ENCODE peak calls at places on chromosome 5, in six cellular contexts. One of them, this sample, is unnamed. For H3K4me1, the result is how much of the 10 kb centered on the place peaks cover.

GRCh38 chr5:56818409-56819026 is 3.2 kb downstream of the MAP3K1 start:
- DNase-seq in fibroblast of lung: peak
- DNase-seq in colonic mucosa: no peak
- DNase-seq in mammary epithelial cell: peak
- DNase-seq in DND-41: no peak
- DNase-seq in endodermal cell: no peak
- DNase-seq in this sample: no peak

GRCh38 chr5:179192891-179193470 is 132.8 kb downstream of the ZNF354C start:
- DNase-seq in fibroblast of lung: no peak
- DNase-seq in colonic mucosa: no peak
- DNase-seq in mammary epithelial cell: no peak
- DNase-seq in DND-41: no peak
- DNase-seq in endodermal cell: no peak
- DNase-seq in this sample: no peak

GRCh38 chr5:143923634-143924265 is 111.8 kb downstream of the HMHB1 start:
- DNase-seq in fibroblast of lung: peak
- DNase-seq in colonic mucosa: no peak
- DNase-seq in mammary epithelial cell: peak
- DNase-seq in DND-41: no peak
- DNase-seq in endodermal cell: no peak
- DNase-seq in this sample: peak

GRCh38 chr5:91219141-91219802 is 163.8 kb downstream of the ARRDC3 start:
- DNase-seq in fibroblast of lung: peak
- DNase-seq in colonic mucosa: peak
- DNase-seq in mammary epithelial cell: peak
- DNase-seq in DND-41: no peak
- DNase-seq in endodermal cell: no peak
- DNase-seq in this sample: peak

GRCh38 chr5:132150565-132150964 is 77.0 kb downstream of the CSF2 start:
- DNase-seq in fibroblast of lung: no peak
- DNase-seq in colonic mucosa: no peak
- DNase-seq in mammary epithelial cell: no peak
- DNase-seq in DND-41: no peak
- DNase-seq in endodermal cell: no peak
- DNase-seq in this sample: no peak

GRCh38 chr5:133831506-133832224 is 136.8 kb downstream of the C5orf15 start:
- DNase-seq in fibroblast of lung: no peak
- DNase-seq in colonic mucosa: no peak
- DNase-seq in mammary epithelial cell: peak
- DNase-seq in DND-41: no peak
- DNase-seq in endodermal cell: peak
- DNase-seq in this sample: no peak

GRCh38 chr5:134026521-134027202 is 21.9 kb upstream of the VDAC1 start:
- DNase-seq in fibroblast of lung: peak
- DNase-seq in colonic mucosa: peak
- DNase-seq in mammary epithelial cell: peak
- DNase-seq in DND-41: peak
- DNase-seq in endodermal cell: peak
- DNase-seq in this sample: no peak

GRCh38 chr5:79642210-79642609 is 30.0 kb downstream of the TENT2 start:
- DNase-seq in fibroblast of lung: peak
- DNase-seq in colonic mucosa: no peak
- DNase-seq in mammary epithelial cell: no peak
- DNase-seq in DND-41: no peak
- DNase-seq in endodermal cell: no peak
- DNase-seq in this sample: no peak

GRCh38 chr5:96935556-96936430 is at the start of gene LNPEP:
- DNase-seq in fibroblast of lung: peak
- DNase-seq in colonic mucosa: peak
- DNase-seq in mammary epithelial cell: peak
- DNase-seq in DND-41: peak
- DNase-seq in endodermal cell: peak
- DNase-seq in this sample: peak

GRCh38 chr5:132661231-132662003 is 3.4 kb downstream of the IL13 start:
- DNase-seq in fibroblast of lung: no peak
- DNase-seq in colonic mucosa: no peak
- DNase-seq in mammary epithelial cell: no peak
- DNase-seq in DND-41: no peak
- DNase-seq in endodermal cell: no peak
- DNase-seq in this sample: no peak

GRCh38 chr5:38375423-38375822 is 117.1 kb downstream of the EGFLAM start:
- DNase-seq in fibroblast of lung: no peak
- DNase-seq in colonic mucosa: no peak
- DNase-seq in mammary epithelial cell: no peak
- DNase-seq in DND-41: no peak
- DNase-seq in endodermal cell: no peak
- DNase-seq in this sample: no peak

GRCh38 chr5:150505816-150506215 is 2.1 kb upstream of the NDST1 start:
- DNase-seq in fibroblast of lung: no peak
- DNase-seq in colonic mucosa: no peak
- DNase-seq in mammary epithelial cell: no peak
- DNase-seq in DND-41: no peak
- DNase-seq in endodermal cell: no peak
- DNase-seq in this sample: peak
- H3K9ac ChIP-seq in fibroblast of lung: no peak
- H3K9ac ChIP-seq in colonic mucosa: no peak
- H3K9ac ChIP-seq in mammary epithelial cell: no peak
- H3K9ac ChIP-seq in DND-41: no peak
- H3K9ac ChIP-seq in endodermal cell: no peak
- H3K9ac ChIP-seq in this sample: no peak

DNA sequence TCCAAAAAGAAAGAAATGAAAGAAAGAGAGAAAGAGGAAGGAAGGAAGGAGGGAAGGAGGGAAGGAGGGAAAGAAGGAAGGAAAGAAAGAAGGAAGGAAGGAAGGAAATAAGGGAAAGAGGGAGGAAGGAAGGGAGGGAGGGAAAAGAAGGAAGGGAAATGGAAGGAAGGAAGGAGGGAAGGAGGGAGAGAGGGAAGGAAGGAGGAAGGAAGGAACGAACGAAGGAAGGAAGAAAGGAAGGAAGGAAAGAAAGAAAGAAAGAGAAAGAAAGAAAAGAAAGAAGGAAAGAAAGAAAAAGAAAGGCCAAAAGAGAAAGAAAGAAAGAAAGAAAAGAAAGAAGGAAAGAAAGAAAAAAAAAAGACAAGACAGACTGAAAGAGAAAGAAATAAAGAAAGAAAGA is 263.9 kb upstream of the ATP10B start:
- DNase-seq in fibroblast of lung: no peak
- DNase-seq in colonic mucosa: no peak
- DNase-seq in mammary epithelial cell: no peak
- DNase-seq in DND-41: no peak
- DNase-seq in endodermal cell: no peak
- DNase-seq in this sample: no peak
- H3K4me1 ChIP-seq in fibroblast of lung: under half
- H3K4me1 ChIP-seq in colonic mucosa: under half
- H3K4me1 ChIP-seq in mammary epithelial cell: under half
- H3K4me1 ChIP-seq in DND-41: under half
- H3K4me1 ChIP-seq in endodermal cell: under half
- H3K4me1 ChIP-seq in this sample: under half

DNA sequence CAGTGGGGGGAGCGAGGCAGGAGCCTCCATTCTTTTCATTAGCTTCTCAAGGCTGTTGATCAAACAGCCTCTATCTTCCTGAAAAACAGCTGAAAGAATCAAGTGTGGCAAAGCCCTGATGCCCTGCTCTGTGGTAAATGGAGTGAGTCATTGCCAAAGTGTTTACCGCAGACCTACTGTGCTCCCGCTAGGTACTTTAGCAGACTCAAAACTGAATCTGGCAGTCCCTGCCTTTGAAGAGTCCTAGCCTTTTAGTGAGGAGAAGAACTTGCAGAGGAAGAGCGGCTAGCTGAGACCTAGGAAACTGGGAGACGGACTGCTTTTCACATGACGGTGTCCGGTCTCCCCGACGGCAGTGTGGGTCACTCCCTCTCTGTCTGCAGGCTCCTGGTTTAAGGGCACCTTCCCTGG is 3.3 kb downstream of the ANKRD33B start:
- DNase-seq in fibroblast of lung: no peak
- DNase-seq in colonic mucosa: no peak
- DNase-seq in mammary epithelial cell: no peak
- DNase-seq in DND-41: no peak
- DNase-seq in endodermal cell: peak
- DNase-seq in this sample: no peak
- H3K4me3 ChIP-seq in fibroblast of lung: no peak
- H3K4me3 ChIP-seq in colonic mucosa: no peak
- H3K4me3 ChIP-seq in mammary epithelial cell: no peak
- H3K4me3 ChIP-seq in DND-41: peak
- H3K4me3 ChIP-seq in endodermal cell: peak
- H3K4me3 ChIP-seq in this sample: no peak

DNA sequence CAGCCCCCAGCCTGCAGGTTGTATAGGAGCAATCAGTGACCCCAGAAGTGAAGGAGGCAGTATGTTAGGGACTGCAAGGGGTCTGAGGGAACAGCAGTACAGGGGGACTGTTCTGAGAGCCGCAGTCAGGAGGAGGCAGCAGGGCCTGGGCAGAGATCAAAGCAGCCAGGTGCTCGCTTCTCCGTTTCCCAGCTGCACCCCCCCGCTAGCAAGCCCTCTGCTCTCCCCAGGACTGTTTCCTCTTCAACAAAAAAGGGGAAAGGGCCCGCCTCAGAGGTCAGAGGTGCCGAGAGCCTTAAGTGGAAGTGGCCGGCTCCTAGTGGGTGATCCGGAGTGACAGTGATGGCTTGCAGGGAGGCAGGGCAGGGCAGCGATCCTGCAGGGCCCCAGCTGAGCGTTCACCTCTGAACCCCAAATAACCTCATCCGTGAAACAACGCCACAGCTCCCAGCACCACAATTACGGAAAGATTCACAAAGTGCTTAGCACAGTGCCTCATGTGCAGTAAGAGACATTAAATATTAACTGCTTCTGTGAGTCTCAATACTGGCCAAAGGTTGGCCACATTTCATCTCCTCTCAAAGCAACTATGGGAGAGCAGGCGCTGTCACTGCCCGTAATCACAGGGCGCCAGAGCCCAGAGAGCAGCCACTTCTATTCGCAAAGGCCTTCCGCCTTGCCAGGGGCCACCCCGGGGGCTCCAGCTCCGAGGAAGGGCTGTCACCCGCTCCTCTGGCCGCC is 8.0 kb downstream of the CLPTM1L start:
- DNase-seq in fibroblast of lung: no peak
- DNase-seq in colonic mucosa: no peak
- DNase-seq in mammary epithelial cell: no peak
- DNase-seq in DND-41: no peak
- DNase-seq in endodermal cell: no peak
- DNase-seq in this sample: no peak
- H3K9ac ChIP-seq in fibroblast of lung: no peak
- H3K9ac ChIP-seq in colonic mucosa: no peak
- H3K9ac ChIP-seq in mammary epithelial cell: no peak
- H3K9ac ChIP-seq in DND-41: no peak
- H3K9ac ChIP-seq in endodermal cell: no peak
- H3K9ac ChIP-seq in this sample: no peak

GRCh38 chr5:16913840-16914435 is 22.1 kb downstream of the MYO10 start:
- DNase-seq in fibroblast of lung: no peak
- DNase-seq in colonic mucosa: peak
- DNase-seq in mammary epithelial cell: no peak
- DNase-seq in DND-41: no peak
- DNase-seq in endodermal cell: no peak
- DNase-seq in this sample: no peak
- H3K4me1 ChIP-seq in fibroblast of lung: under half
- H3K4me1 ChIP-seq in colonic mucosa: under half
- H3K4me1 ChIP-seq in mammary epithelial cell: half or more
- H3K4me1 ChIP-seq in DND-41: under half
- H3K4me1 ChIP-seq in endodermal cell: under half
- H3K4me1 ChIP-seq in this sample: under half

DNA sequence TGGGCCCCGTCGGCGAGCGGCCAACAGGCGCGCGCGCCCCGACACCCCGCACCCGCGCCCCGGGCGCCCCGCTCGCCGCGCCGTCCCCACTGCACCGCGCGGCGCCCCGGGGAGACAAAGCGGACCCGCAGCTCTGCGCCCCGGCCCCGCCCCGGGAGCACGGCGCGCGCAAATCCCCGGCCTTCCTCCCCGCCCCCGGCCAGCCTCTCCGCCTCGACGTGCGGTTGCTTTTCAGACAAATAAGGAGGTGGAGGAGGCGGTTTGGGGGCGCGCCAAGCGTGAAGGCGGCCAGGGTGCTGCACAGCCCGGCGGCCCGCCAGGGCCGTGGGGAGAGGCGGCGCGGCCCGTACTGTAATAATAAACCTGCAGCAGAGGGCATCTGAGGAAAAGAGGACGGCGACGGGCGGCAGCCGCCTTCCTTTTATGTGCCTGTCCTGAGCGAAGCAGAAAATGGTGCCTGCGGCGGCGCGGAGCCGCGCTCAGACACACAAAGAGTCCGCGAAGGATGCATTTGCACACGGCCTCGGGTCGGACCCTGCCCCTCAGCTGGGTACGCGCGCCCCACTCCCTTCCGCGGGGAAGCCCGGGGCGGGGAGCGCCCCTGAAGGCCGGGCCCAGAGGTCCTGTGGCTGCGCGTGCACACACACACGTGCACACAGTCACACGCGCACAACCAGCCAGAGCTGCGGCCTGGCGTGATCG is 739 bp upstream of the NREP start:
- DNase-seq in fibroblast of lung: peak
- DNase-seq in colonic mucosa: peak
- DNase-seq in mammary epithelial cell: peak
- DNase-seq in DND-41: peak
- DNase-seq in endodermal cell: peak
- DNase-seq in this sample: peak
- H3K4me3 ChIP-seq in fibroblast of lung: peak
- H3K4me3 ChIP-seq in colonic mucosa: peak
- H3K4me3 ChIP-seq in mammary epithelial cell: peak
- H3K4me3 ChIP-seq in DND-41: peak
- H3K4me3 ChIP-seq in endodermal cell: peak
- H3K4me3 ChIP-seq in this sample: peak

DNA sequence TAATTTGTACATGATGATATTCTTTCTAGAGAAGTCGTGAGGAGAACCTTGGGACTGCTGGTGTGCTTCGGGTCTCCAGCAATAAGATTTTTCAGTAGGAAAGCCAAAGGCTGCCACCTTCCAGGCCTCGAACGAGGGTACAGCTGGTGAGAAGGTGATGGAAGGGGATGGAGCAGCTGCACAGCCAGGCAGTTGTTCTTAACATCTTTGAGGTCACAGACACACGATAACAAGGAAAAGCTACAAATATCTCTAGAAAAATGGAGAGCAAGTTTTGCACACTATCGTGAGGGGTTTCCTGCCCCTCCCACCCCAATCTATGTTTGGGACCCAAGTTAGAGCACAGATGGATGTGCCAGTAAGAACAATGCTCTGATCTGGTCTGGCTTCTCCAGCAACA is 6.8 kb upstream of the IL7R start:
- DNase-seq in fibroblast of lung: no peak
- DNase-seq in colonic mucosa: no peak
- DNase-seq in mammary epithelial cell: no peak
- DNase-seq in DND-41: peak
- DNase-seq in endodermal cell: no peak
- DNase-seq in this sample: no peak
- H3K9ac ChIP-seq in fibroblast of lung: no peak
- H3K9ac ChIP-seq in colonic mucosa: no peak
- H3K9ac ChIP-seq in mammary epithelial cell: no peak
- H3K9ac ChIP-seq in DND-41: no peak
- H3K9ac ChIP-seq in endodermal cell: no peak
- H3K9ac ChIP-seq in this sample: no peak

GRCh38 chr5:158698768-158699167 is 400.9 kb downstream of the EBF1 start:
- DNase-seq in fibroblast of lung: no peak
- DNase-seq in colonic mucosa: no peak
- DNase-seq in mammary epithelial cell: no peak
- DNase-seq in DND-41: no peak
- DNase-seq in endodermal cell: no peak
- DNase-seq in this sample: no peak
- H3K4me1 ChIP-seq in fibroblast of lung: under half
- H3K4me1 ChIP-seq in colonic mucosa: under half
- H3K4me1 ChIP-seq in mammary epithelial cell: under half
- H3K4me1 ChIP-seq in DND-41: under half
- H3K4me1 ChIP-seq in endodermal cell: under half
- H3K4me1 ChIP-seq in this sample: under half